ENCODE peak calls at places on chromosomes 16 and 17, in seven cellular contexts. H, Q, O, W, V, C and D are unnamed samples.
A peak's percentile ranks its signal among the peaks of the same experiment; 100 is the strongest.

GRCh38 chr17:42908872-42909700 is 8.5 kb downstream of the G6PC1 start:
- DNase-seq in V (peak; percentile 65), W (no peak), O (no peak), C (no peak), H (no peak), Q (no peak), D (no peak)

GRCh38 chr17:65307366-65308316 is 170.5 kb downstream of the RGS9 start:
- DNase-seq in C (no peak), Q (no peak), V (no peak), H (no peak), W (no peak), O (no peak), D (no peak)

GRCh38 chr16:4696172-4696904 is 3.0 kb downstream of the NUDT16L1 start:
- DNase-seq in V (no peak), Q (no peak), H (no peak), C (no peak), O (peak; percentile 63), W (no peak), D (peak; percentile 6)

GRCh38 chr17:77191266-77191665 is 50.5 kb downstream of the SEC14L1 start:
- DNase-seq in V (no peak), C (no peak), H (no peak), Q (no peak), W (no peak), O (no peak), D (no peak)

GRCh38 chr17:21360048-21360447 is 16.1 kb upstream of the KCNJ12 start:
- DNase-seq in V (no peak), Q (no peak), O (no peak), H (no peak), W (peak; percentile 45), C (no peak), D (no peak)

GRCh38 chr17:32241521-32242094 is 24.0 kb upstream of the RHBDL3 start:
- DNase-seq in V (no peak), C (no peak), Q (no peak), W (no peak), H (no peak), O (no peak), D (no peak)

GRCh38 chr17:76504117-76504516 is 2.9 kb upstream of the RHBDF2 start:
- DNase-seq in C (no peak), W (no peak), O (no peak), Q (no peak), V (no peak), H (no peak), D (no peak)

GRCh38 chr16:52318259-52319008 is 228.5 kb downstream of the TOX3 start:
- DNase-seq in W (peak; percentile 41), V (no peak), Q (no peak), O (no peak), H (no peak), C (no peak), D (no peak)

GRCh38 chr16:89034573-89034961 is 57.6 kb upstream of the CBFA2T3 start:
- DNase-seq in Q (no peak), O (no peak), H (no peak), W (no peak), V (no peak), C (no peak), D (no peak)

GRCh38 chr17:63709110-63709509 is 9.2 kb upstream of the LIMD2 start:
- DNase-seq in W (no peak), Q (no peak), V (no peak), O (no peak), C (no peak), H (no peak), D (no peak)

GRCh38 chr17:57534863-57535651 is 210.0 kb downstream of the CCDC182 start:
- DNase-seq in V (no peak), W (no peak), H (no peak), C (no peak), Q (peak; percentile 33), O (no peak), D (no peak)

GRCh38 chr17:82247175-82247823 is 18.5 kb downstream of the SLC16A3 start:
- DNase-seq in H (no peak), W (no peak), C (no peak), V (no peak), O (no peak), Q (no peak), D (no peak)

GRCh38 chr17:43720311-43721060 is 38.1 kb downstream of the SOST start:
- DNase-seq in Q (peak; percentile 78), H (peak; percentile 78), O (peak; percentile 92), V (peak; percentile 67), C (no peak), W (peak; percentile 83), D (no peak)

GRCh38 chr16:89982318-89982717 is 33.8 kb downstream of the DEF8 start:
- DNase-seq in Q (no peak), V (no peak), C (no peak), O (no peak), W (no peak), H (no peak), D (no peak)

GRCh38 chr17:5832886-5833285 is 237.3 kb upstream of the WSCD1 start:
- DNase-seq in O (no peak), V (peak; percentile 83), H (no peak), Q (peak; percentile 62), C (peak; percentile 29), W (peak; percentile 84), D (peak; percentile 68)

GRCh38 chr17:76265624-76266243 is 586 bp downstream of the UBALD2 start:
- DNase-seq in W (peak; percentile 73), C (no peak), O (peak; percentile 84), V (peak; percentile 41), H (peak; percentile 76), Q (peak; percentile 53), D (no peak)

GRCh38 chr16:27284865-27285675 is 16.5 kb upstream of the NSMCE1 start:
- DNase-seq in W (no peak), C (no peak), H (no peak), V (no peak), Q (no peak), O (no peak), D (no peak)

GRCh38 chr16:30926937-30927788 is 3.8 kb downstream of the FBXL19 start:
- DNase-seq in Q (no peak), O (no peak), W (no peak), C (no peak), V (no peak), H (no peak), D (no peak)

GRCh38 chr17:79050591-79050990 is 24.0 kb upstream of the ENGASE start:
- DNase-seq in O (peak; percentile 37), Q (no peak), C (no peak), W (no peak), H (no peak), V (no peak), D (no peak)

DNA sequence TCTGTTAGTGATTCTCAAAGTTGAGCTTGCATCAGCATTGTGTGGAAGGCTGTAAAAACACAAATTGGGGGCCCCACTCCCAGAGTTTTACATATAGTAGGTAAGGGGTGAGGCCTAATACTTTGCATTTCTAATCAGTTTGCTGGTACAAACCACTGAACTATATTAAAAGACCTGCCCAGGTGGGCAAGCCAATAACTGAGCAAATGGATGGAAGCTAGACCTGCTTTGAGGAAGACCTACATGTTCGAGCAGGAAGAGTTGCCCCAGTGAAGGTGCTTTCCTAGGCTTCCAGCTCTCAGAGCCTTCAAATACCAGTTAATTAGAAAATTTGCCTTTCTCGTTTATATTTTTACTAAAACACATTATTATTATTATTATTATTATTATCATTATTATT is 56.8 kb downstream of the OTOA start:
- DNase-seq in H (no peak), W (no peak), Q (no peak), V (no peak), C (no peak), O (no peak), D (no peak)
- TF ChIP-seq CTCF in H (no peak), W (no peak), Q (no peak), V (no peak), C (no peak), O (no peak), D (no peak)

DNA sequence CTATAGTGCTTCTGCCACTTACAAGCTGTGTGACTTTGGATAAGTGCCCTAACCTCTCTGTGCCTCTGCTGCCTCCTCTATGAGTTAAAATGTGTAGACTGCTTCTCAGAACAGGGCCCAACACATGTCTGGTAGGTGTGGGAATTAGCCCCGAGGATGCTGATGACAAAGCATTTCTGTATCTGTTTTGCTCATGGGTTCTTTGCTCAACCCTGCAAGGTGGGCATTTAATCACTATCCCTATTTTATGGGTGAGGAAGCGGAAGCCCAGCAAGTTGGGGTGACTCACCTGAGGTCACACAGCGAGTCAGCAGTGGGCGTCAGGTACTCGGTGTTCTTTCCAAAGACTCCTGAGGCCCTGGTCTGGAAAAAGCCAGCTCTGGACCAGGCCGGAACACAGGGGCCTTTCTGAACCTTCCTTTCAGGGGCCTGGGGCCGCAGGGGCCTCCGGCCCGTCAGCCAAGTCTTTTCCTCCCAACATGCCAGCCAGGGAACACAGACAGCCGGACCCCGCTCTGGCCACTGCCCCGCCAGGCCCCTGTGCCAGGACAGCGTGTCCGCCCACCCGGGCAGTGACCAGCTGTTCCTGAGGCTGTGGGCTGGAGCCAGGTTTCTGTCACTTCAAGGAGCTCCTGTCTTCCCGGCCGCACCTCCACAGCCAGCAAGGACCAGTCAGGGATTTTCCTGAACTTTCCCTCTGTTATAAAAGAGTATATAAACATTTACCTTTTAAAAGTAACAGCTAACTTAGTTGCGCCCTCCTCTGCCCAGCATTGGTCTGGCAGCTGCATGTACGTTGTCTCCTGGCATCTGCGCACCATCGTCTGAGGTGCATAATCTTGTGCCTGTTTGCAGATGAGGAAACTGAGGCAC is 62.5 kb downstream of the SREBF1 start:
- DNase-seq in C (no peak), W (peak; percentile 55), Q (peak; percentile 74), H (peak; percentile 80), O (no peak), V (peak; percentile 45), D (no peak)
- TF ChIP-seq CTCF in C (peak; percentile 20), W (peak; percentile 58), Q (peak; percentile 45), H (no peak), O (peak; percentile 46), V (peak; percentile 65), D (peak; percentile 21)

DNA sequence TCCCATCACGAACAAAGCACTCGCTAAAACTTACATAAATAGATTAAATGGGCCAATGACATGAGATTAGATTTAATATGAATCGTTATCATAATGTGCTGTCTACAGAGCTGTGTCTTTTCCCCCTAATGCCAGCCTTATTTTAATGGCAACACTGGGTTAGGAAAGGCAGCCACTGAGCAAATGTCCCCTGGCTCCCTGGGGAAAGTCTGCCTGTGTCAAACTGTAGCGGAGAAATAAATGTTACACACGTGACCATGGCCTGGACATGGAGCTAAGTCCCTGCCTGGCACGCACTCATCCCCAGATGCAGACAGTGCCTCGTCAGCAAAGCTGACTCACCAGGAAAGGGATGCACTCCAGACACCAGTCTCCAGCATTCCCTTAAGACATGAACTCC is 61.3 kb upstream of the SDK2 start:
- DNase-seq in H (no peak), O (no peak), V (peak; percentile 50), W (no peak), C (no peak), Q (peak; percentile 76), D (peak; percentile 17)
- TF ChIP-seq CTCF in H (no peak), O (no peak), V (no peak), W (no peak), C (no peak), Q (no peak), D (no peak)

DNA sequence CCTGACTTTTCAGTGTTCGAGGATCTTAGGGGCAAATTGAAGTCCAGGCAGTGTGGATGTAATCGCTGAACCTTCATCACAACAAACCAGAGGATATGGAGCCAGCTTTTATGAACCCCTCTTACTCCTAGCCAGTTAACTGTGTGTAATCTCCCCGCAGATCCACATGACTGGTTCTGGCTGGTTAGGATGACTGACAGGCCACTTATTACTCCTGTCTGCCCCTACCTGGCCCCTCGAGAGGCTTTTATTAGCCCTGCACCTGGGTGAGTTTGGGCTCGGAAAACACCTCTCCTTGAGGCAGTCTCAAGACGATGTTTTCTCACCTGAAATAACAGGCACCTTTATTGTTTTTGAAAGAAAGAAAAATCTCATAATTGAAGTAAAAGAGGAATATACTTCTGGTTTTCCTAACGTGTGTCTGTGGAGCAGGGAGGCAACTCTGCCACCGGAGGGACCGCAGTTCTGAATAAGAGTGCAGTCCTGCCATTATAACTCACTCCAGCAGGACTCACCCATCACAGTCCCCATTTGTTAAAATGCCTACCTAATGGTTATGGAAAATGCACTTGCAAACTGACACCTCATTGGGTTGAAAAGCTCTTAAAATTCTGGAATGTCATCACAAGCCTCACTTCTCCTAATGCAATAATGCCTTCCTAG is 291.9 kb upstream of the N4BP1 start:
- DNase-seq in Q (no peak), O (no peak), V (no peak), C (no peak), W (peak; percentile 53), H (no peak), D (no peak)
- TF ChIP-seq CTCF in Q (no peak), O (no peak), V (peak; percentile 7), C (no peak), W (peak; percentile 49), H (no peak), D (peak; percentile 25)